ENCODE peak calls at places on chromosomes 1 and 21, in five cellular contexts. Y is progenitor cell of endocrine pancreas, M is GM20000, L is cardiac fibroblast, K is neural crest cell. O is an unnamed sample.

GRCh38 chr1:25743164-25744139 is 56.5 kb upstream of the SELENON start:
- DNase-seq in Y (no peak), M (no peak), L (peak; percentile 88), K (no peak), O (no peak)

GRCh38 chr1:4755301-4756183 is 101.1 kb downstream of the AJAP1 start:
- DNase-seq in Y (no peak), K (no peak), M (no peak), L (no peak), O (no peak)

GRCh38 chr1:85623061-85623471 is 42.5 kb downstream of the CCN1 start:
- DNase-seq in Y (no peak), K (no peak), L (peak; percentile 95), M (no peak), O (no peak)

GRCh38 chr1:235145639-235146038 is 15.4 kb downstream of the RBM34 start:
- DNase-seq in K (no peak), M (no peak), Y (no peak), L (no peak), O (no peak)

GRCh38 chr1:242467556-242468145 is 56.8 kb downstream of the PLD5 start:
- DNase-seq in Y (peak; percentile 24), L (peak; percentile 59), K (peak; percentile 59), M (peak; percentile 30), O (peak; percentile 63)

GRCh38 chr1:213138892-213139291 is 87.9 kb downstream of the RPS6KC1 start:
- DNase-seq in M (no peak), K (no peak), Y (no peak), L (peak; percentile 67), O (no peak)

GRCh38 chr1:168271636-168272035 is 9.0 kb upstream of the TBX19 start:
- DNase-seq in L (no peak), M (no peak), Y (no peak), K (no peak), O (no peak)

GRCh38 chr1:245317253-245317652 is 162.5 kb downstream of the KIF26B start:
- DNase-seq in Y (no peak), M (no peak), K (no peak), L (no peak), O (no peak)

GRCh38 chr21:44955141-44955802 is 15.4 kb downstream of the SLX9 start:
- DNase-seq in M (no peak), L (no peak), K (no peak), Y (no peak), O (no peak)

GRCh38 chr1:39089811-39090519 is 63.8 kb downstream of the NDUFS5 start:
- DNase-seq in Y (no peak), M (no peak), L (peak; percentile 12), K (no peak), O (no peak)

GRCh38 chr21:32256873-32257620 is 21.8 kb downstream of the MIS18A start:
- DNase-seq in L (peak; percentile 89), M (no peak), Y (no peak), K (no peak), O (no peak)

GRCh38 chr1:43274125-43274803 is 4.5 kb downstream of the TMEM125 start:
- DNase-seq in M (no peak), L (peak; percentile 87), Y (no peak), K (no peak), O (peak; percentile 38)

GRCh38 chr1:66752671-66753371 is 562 bp downstream of the DYNLT5 start:
- DNase-seq in Y (no peak), K (no peak), M (no peak), L (no peak), O (peak; percentile 18)

GRCh38 chr1:160291248-160292220 is 6.6 kb upstream of the PEX19 start:
- DNase-seq in Y (peak; percentile 16), K (peak; percentile 43), L (peak; percentile 80), M (peak; percentile 65), O (peak; percentile 43)

GRCh38 chr1:27102134-27102706 is 52.7 kb downstream of the SLC9A1 start:
- DNase-seq in K (no peak), L (no peak), M (no peak), Y (no peak), O (no peak)

GRCh38 chr21:43361493-43362296 is 65.2 kb downstream of the SIK1 start:
- DNase-seq in K (no peak), L (peak; percentile 75), M (peak; percentile 74), Y (no peak), O (no peak)

GRCh38 chr1:170214117-170214979 is 68.6 kb downstream of the NTMT2 start:
- DNase-seq in M (peak; percentile 26), Y (no peak), L (no peak), K (no peak), O (no peak)

GRCh38 chr1:143661418-143662120 is 310.2 kb downstream of the FAM72C start:
- DNase-seq in K (no peak), Y (no peak), M (no peak), L (no peak), O (no peak)

GRCh38 chr1:26045712-26046312 is at the start of gene SLC30A2:
- DNase-seq in K (no peak), Y (no peak), L (no peak), M (no peak), O (peak; percentile 28)

GRCh38 chr1:94237291-94238226 is at the start of gene ARHGAP29:
- DNase-seq in Y (peak; percentile 87), K (peak; percentile 73), L (peak; percentile 76), M (peak; percentile 85), O (peak; percentile 94)

GRCh38 chr1:2003564-2004131 is at the start of gene CFAP74:
- DNase-seq in M (no peak), Y (peak; percentile 70), K (peak; percentile 85), L (peak; percentile 25), O (peak; percentile 90)

GRCh38 chr1:221284028-221284427 is 404.8 kb downstream of the HLX start:
- DNase-seq in M (no peak), K (no peak), L (peak; percentile 73), Y (no peak), O (no peak)

GRCh38 chr1:25232866-25233784 is 823 bp upstream of the SYF2 start:
- DNase-seq in Y (no peak), L (peak; percentile 93), M (peak; percentile 79), K (peak; percentile 41), O (peak; percentile 65)

GRCh38 chr1:54519709-54520108 is 28.3 kb upstream of the ACOT11 start:
- DNase-seq in K (no peak), Y (no peak), L (no peak), M (no peak), O (peak; percentile 37)
- TF ChIP-seq CTCF in K (peak; percentile 35), Y (peak; percentile 29), L (no peak), M (no peak), O (peak; percentile 21)

DNA sequence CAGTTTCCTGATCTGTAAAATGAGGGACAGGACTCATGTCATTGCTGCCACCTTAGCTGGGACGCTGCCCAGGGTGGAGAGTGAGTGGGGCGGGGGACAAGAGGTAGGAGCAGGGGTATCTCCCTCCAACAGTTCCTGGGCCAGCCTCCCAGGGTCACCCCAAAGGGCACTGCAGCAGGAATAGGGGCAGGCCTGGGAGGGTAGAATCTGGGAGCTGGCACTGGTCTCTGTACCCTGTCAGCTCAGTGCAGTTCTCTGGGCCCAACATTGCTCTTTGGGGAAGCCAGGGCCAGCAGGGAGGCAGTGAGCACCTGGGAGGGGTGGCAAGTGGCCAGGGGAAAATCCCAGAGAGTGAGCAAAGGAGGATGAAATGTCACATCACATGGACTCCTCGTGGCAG is 55.8 kb downstream of the ELK4 start:
- DNase-seq in L (no peak), K (no peak), M (no peak), Y (no peak), O (no peak)
- TF ChIP-seq CTCF in L (no peak), K (no peak), M (no peak), Y (no peak), O (no peak)

GRCh38 chr1:153387785-153388184 is 3.1 kb downstream of the S100A8 start:
- DNase-seq in Y (no peak), M (no peak), L (no peak), K (no peak), O (no peak)

GRCh38 chr1:153389394-153389793 is 1.5 kb downstream of the S100A8 start:
- DNase-seq in Y (no peak), L (no peak), M (no peak), K (no peak), O (no peak)

GRCh38 chr1:153384996-153385580 is 5.8 kb downstream of the S100A8 start:
- DNase-seq in Y (no peak), L (no peak), K (no peak), M (no peak), O (no peak)

GRCh38 chr1:153386500-153386901 is 4.4 kb downstream of the S100A8 start:
- DNase-seq in M (no peak), K (no peak), L (no peak), Y (no peak), O (no peak)

DNA sequence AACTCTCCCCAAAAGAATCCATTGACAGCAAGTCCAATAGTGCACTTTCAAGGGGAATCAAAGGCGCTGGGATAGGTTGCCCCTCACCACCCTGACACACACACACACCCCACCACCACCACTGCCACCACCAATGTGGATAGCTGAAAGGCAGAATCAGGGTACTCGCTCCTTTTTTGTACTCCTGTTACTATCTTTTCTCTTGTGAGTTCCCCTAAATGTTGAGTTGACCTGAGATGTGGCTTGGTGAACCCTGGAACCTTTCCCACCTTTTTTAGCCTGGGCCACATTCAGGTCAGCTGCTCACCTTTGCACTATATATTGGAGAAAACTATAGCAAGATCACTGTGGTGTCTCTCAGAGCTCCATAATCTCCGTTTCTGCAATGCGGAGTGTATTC is 3.9 kb downstream of the S100A8 start:
- DNase-seq in Y (no peak), L (no peak), K (no peak), M (no peak), O (no peak)
- TF ChIP-seq CTCF in Y (no peak), L (no peak), K (no peak), M (no peak), O (no peak)

GRCh38 chr1:107138767-107139445 is 1.9 kb upstream of the NTNG1 start:
- DNase-seq in K (no peak), Y (no peak), M (no peak), L (no peak), O (no peak)

GRCh38 chr1:107138166-107138565 is 2.7 kb upstream of the NTNG1 start:
- DNase-seq in Y (no peak), L (no peak), K (no peak), M (no peak), O (no peak)

GRCh38 chr1:107141491-107142369 is 891 bp downstream of the NTNG1 start:
- DNase-seq in Y (peak; percentile 12), M (peak; percentile 48), L (peak; percentile 70), K (peak; percentile 8), O (peak; percentile 28)

GRCh38 chr1:107140703-107141490 is at the start of gene NTNG1:
- DNase-seq in Y (peak; percentile 14), K (peak; percentile 6), M (peak; percentile 63), L (no peak), O (peak; percentile 31)

DNA sequence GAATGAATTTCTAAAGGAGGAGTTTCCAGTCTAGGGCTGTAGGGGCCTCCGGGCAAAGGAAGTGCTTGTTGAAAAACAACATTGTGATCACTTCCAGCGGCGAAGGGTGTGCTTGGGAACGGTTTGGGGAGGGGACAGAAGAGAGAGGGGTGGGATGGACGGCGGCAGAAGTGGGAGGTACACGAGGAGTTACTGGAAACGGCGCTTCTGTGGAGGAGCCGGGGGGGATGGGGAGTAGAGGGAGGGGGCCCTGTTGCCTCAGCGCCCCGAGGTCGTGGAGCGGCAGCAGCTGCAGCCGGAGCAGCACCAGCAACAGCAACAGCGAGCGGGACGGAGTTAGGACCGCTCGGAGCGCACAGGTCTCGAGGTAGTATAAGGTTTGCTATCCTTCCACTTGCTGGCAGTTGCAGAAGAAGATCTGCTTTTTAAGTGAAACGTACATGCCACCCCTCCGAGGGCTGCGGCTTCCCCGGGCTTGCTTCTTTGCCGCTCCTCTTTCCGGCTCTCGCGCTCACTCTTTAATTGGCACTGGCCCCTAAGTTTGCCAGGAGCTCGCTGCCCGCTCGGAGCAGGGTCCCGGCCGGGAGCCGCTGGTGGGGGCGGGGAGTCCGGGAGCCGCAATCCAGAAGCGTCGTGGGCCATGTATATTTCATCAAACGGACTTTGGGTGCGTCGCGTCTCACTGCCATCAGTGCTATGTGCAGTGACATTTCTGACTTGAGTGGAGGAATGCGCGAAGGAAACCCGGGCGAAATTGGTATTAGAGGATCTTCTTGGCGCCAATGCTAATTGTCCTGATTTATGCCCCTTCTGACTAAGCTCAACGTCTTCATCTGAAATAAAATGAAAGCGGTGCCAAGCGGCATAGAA is 771 bp upstream of the NTNG1 start:
- DNase-seq in K (peak; percentile 14), M (peak; percentile 55), L (peak; percentile 9), Y (peak; percentile 18), O (peak; percentile 55)
- TF ChIP-seq CTCF in K (no peak), M (no peak), L (no peak), Y (no peak), O (no peak)